ENCODE peak calls at places on chromosomes 1 and 21, in four cellular contexts. D, H, Z and J are unnamed samples.

GRCh38 chr1:211009944-211010343 is 124.0 kb downstream of the KCNH1 start:
- DNase-seq in D (no peak), H (no peak), Z (no peak), J (no peak)

GRCh38 chr21:36874665-36875064 is 91.8 kb downstream of the HLCS start:
- DNase-seq in D (no peak), H (no peak), Z (no peak), J (no peak)

GRCh38 chr1:247303211-247303610 is 28.5 kb downstream of the ZNF496 start:
- DNase-seq in D (peak), H (no peak), Z (no peak), J (no peak)

GRCh38 chr21:31162827-31163226 is 124.6 kb upstream of the KRTAP19-8 start:
- DNase-seq in D (no peak), H (no peak), Z (no peak), J (no peak)

GRCh38 chr1:245858022-245858421 is 649.1 kb downstream of the SMYD3 start:
- DNase-seq in D (no peak), H (no peak), Z (no peak), J (no peak)

GRCh38 chr21:10521091-10521598 is at the start of gene TPTE:
- DNase-seq in D (no peak), H (no peak), Z (no peak), J (no peak)

GRCh38 chr1:87084247-87084836 is 169.9 kb downstream of the HS2ST1 start:
- DNase-seq in D (peak), H (no peak), Z (no peak), J (no peak)

GRCh38 chr21:41247976-41248545 is 68.5 kb upstream of the FAM3B start:
- DNase-seq in D (no peak), H (no peak), Z (no peak), J (no peak)

GRCh38 chr1:214205053-214205452 is 75.9 kb upstream of the SMYD2 start:
- DNase-seq in D (no peak), H (no peak), Z (no peak), J (no peak)

GRCh38 chr1:12309783-12310742 is 80.2 kb downstream of the VPS13D start:
- DNase-seq in D (no peak), H (no peak), Z (no peak), J (no peak)

GRCh38 chr1:227357229-227358078 is 39.2 kb upstream of the CDC42BPA start:
- DNase-seq in D (peak), H (no peak), Z (peak), J (peak)

GRCh38 chr1:204989266-204990058 is 53.5 kb upstream of the CNTN2 start:
- DNase-seq in D (peak), H (no peak), Z (peak), J (peak)

GRCh38 chr1:230855886-230856285 is 12.4 kb downstream of the C1orf198 start:
- DNase-seq in D (no peak), H (no peak), Z (peak), J (no peak)

GRCh38 chr1:94022471-94023189 is 98.3 kb downstream of the ABCA4 start:
- DNase-seq in D (peak), H (no peak), Z (no peak), J (no peak)

GRCh38 chr1:204574856-204575145 is 58.6 kb downstream of the MDM4 start:
- DNase-seq in D (no peak), H (no peak), Z (no peak), J (no peak)

GRCh38 chr1:214660900-214661299 is 57.9 kb downstream of the CENPF start:
- DNase-seq in D (peak), H (no peak), Z (no peak), J (peak)

GRCh38 chr1:244918422-244919319 is 54.3 kb upstream of the HNRNPU start:
- DNase-seq in D (no peak), H (no peak), Z (peak), J (peak)

GRCh38 chr1:191888996-191889622 is 269.2 kb upstream of the RGS18 start:
- DNase-seq in D (no peak), H (no peak), Z (peak), J (no peak)

GRCh38 chr1:7584643-7585042 is 186.5 kb upstream of the VAMP3 start:
- DNase-seq in D (no peak), H (no peak), Z (no peak), J (no peak)

GRCh38 chr1:230226814-230227213 is 159.8 kb downstream of the GALNT2 start:
- DNase-seq in D (no peak), H (no peak), Z (no peak), J (no peak)

GRCh38 chr1:47871799-47872353 is 125.3 kb downstream of the TRABD2B start:
- DNase-seq in D (peak), H (no peak), Z (no peak), J (no peak)

GRCh38 chr1:172041689-172042088 is 200.4 kb downstream of the DNM3 start:
- DNase-seq in D (no peak), H (no peak), Z (no peak), J (peak)

GRCh38 chr1:226002667-226003501 is 3.7 kb upstream of the SDE2 start:
- DNase-seq in D (no peak), H (no peak), Z (peak), J (peak)

GRCh38 chr1:27391511-27392095 is 819 bp upstream of the GPR3 start:
- DNase-seq in D (peak), H (no peak), Z (peak), J (no peak)

GRCh38 chr1:236154126-236154525 is 11.8 kb downstream of the GPR137B start:
- DNase-seq in D (no peak), H (no peak), Z (no peak), J (no peak)

GRCh38 chr1:178192686-178193085 is 98.8 kb downstream of the RASAL2 start:
- DNase-seq in D (no peak), H (no peak), Z (no peak), J (no peak)

GRCh38 chr1:79380078-79380477 is 373.5 kb upstream of the ADGRL4 start:
- DNase-seq in D (no peak), H (no peak), Z (no peak), J (no peak)

GRCh38 chr21:19507682-19508260 is 1104.2 kb upstream of the TMPRSS15 start:
- DNase-seq in D (no peak), H (no peak), Z (peak), J (peak)

GRCh38 chr1:40036574-40036973 is 4.0 kb upstream of the CAP1 start:
- DNase-seq in D (no peak), H (no peak), Z (peak), J (no peak)

GRCh38 chr1:49995734-49996133 is 28.0 kb downstream of the AGBL4 start:
- DNase-seq in D (peak), H (no peak), Z (no peak), J (no peak)

GRCh38 chr1:11413907-11414495 is 65.0 kb upstream of the DISP3 start:
- DNase-seq in D (no peak), H (no peak), Z (no peak), J (no peak)

GRCh38 chr1:69994261-69994660 is 211.1 kb downstream of the LRRC40 start:
- DNase-seq in D (no peak), H (no peak), Z (no peak), J (no peak)

GRCh38 chr1:227891223-227891954 is 56.3 kb downstream of the WNT9A start:
- DNase-seq in D (no peak), H (no peak), Z (no peak), J (no peak)

GRCh38 chr21:25307489-25307888 is 299.8 kb downstream of the MRPL39 start:
- DNase-seq in D (no peak), H (no peak), Z (no peak), J (no peak)

GRCh38 chr1:62144238-62144831 is 50.3 kb upstream of the L1TD1 start:
- DNase-seq in D (peak), H (no peak), Z (peak), J (peak)

GRCh38 chr1:215459136-215459535 is 108.0 kb upstream of the KCTD3 start:
- DNase-seq in D (no peak), H (no peak), Z (no peak), J (no peak)

GRCh38 chr1:11238311-11238710 is 24.0 kb downstream of the MTOR start:
- DNase-seq in D (no peak), H (no peak), Z (no peak), J (no peak)

DNA sequence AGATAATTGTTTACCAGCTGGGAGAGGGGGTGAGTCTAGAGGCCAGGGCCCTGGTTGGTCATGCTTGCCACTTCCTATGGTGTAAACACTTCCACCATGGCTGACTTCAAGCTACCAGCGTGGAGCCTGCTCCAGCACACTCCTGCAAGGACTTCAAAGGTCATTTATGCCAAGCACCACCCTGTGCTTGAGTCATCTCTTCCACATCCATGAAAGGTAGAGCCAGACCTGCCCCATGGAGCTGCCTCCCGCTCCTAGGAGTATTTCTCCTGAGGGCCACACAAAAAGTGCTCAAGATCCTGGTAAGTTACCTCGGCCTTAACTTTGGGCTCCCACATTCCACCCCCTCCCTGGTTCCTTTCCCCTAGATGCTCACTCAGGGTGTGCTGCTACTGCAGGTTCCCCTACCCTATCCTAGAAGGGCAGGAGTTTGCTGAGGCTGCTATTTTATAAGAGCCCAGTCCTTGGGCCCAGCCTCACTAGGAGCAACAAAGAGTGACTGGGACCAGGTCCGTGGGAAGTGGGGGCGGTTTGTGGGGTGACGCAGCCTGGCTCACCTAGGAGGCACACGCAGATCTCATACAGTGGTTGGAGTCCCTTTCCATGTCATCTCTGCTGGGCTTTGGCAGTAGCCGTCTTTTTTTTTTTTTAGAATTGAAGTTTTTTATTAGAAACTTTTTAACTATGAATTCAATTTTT is 2.4 kb downstream of the RAB7B start:
- DNase-seq in D (no peak), H (no peak), Z (no peak), J (no peak)
- TF ChIP-seq FOXM1 in D (no peak), H (no peak), Z (no peak), J (no peak)

GRCh38 chr1:32765561-32766327 is 51.4 kb downstream of the YARS1 start:
- DNase-seq in D (no peak), H (no peak), Z (no peak), J (no peak)
- TF ChIP-seq FOXK2 in D (no peak), H (no peak), Z (no peak), J (no peak)

GRCh38 chr1:206812456-206812855 is 40.2 kb upstream of the IL10 start:
- DNase-seq in D (no peak), H (no peak), Z (no peak), J (no peak)

GRCh38 chr1:206805357-206805756 is 33.1 kb upstream of the IL10 start:
- DNase-seq in D (no peak), H (no peak), Z (no peak), J (no peak)

GRCh38 chr1:206804156-206804737 is 32.0 kb upstream of the IL10 start:
- DNase-seq in D (no peak), H (no peak), Z (no peak), J (no peak)

GRCh38 chr1:206809504-206810084 is 37.3 kb upstream of the IL10 start:
- DNase-seq in D (peak), H (no peak), Z (no peak), J (no peak)

GRCh38 chr1:206808615-206809014 is 36.3 kb upstream of the IL10 start:
- DNase-seq in D (peak), H (no peak), Z (peak), J (no peak)
- TF ChIP-seq FOXM1 in D (no peak), H (no peak), Z (no peak), J (no peak)

DNA sequence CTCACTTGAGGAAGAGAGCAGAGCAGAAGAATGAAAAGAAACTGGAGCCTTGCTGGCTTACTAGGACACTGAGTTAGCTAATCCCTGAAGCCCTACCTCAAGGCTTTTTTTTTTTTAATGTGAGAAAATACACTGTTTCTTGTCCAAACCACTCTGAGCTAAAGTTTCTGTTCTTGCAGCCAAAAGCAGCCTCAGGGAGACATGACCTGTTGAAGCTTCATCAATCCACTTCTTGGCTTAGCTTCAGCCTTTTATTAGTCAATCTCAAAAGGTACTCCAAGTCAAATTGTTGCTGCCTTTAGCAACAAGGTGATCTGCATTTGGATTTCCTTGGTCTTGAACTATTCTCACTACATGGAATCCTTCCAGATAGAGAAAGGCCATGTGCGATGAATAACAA is 33.7 kb downstream of the CCDC185 start:
- DNase-seq in D (no peak), H (no peak), Z (no peak), J (no peak)
- TF ChIP-seq FOXK2 in D (no peak), H (no peak), Z (no peak), J (no peak)

DNA sequence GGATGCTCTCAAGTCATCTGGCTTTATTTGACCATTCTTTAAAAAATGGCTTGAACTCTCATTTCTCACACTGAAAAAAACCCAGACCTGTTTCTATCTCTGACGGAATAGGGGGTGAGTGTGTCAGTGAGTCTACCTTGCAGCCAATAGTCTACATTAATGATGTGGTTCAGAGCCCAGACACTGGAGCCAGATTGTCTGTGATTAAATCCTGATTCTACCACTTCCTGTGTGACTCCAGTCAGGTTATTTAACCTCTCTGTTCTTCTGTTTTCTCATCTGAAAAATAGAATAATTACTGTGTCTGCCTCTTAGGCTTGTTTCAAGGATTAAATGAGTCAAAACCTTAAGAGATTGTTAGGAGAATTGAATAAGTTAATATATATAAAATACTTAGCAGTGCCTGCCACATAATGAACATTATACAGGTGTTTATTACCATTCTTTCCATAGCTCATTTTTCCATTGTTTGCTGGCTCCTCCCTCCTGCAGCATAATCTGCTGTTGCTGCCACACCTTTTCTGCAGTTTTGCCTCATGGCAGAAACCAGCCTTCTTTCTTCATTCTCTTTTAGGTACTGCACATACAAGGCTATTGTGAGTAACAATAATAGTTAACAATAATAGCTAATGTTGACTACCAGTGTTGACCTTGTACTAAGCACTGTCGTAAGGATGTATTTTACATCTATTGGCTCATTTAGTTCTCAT is 157.6 kb upstream of the IVNS1ABP start:
- DNase-seq in D (no peak), H (no peak), Z (no peak), J (no peak)
- TF ChIP-seq FOXM1 in D (no peak), H (no peak), Z (no peak), J (no peak)

GRCh38 chr21:40160911-40161310 is 293.7 kb downstream of the PCP4 start:
- DNase-seq in D (no peak), H (no peak), Z (no peak), J (no peak)

GRCh38 chr21:40165212-40165611 is 298.0 kb downstream of the PCP4 start:
- DNase-seq in D (no peak), H (no peak), Z (no peak), J (no peak)

GRCh38 chr21:40166291-40166843 is 299.1 kb downstream of the PCP4 start:
- DNase-seq in D (no peak), H (no peak), Z (no peak), J (no peak)

GRCh38 chr21:40169971-40170370 is 302.7 kb downstream of the PCP4 start:
- DNase-seq in D (no peak), H (no peak), Z (no peak), J (no peak)

GRCh38 chr21:40165671-40166070 is 298.4 kb downstream of the PCP4 start:
- DNase-seq in D (no peak), H (no peak), Z (no peak), J (no peak)
- TF ChIP-seq FOXK2 in D (no peak), H (no peak), Z (no peak), J (no peak)

DNA sequence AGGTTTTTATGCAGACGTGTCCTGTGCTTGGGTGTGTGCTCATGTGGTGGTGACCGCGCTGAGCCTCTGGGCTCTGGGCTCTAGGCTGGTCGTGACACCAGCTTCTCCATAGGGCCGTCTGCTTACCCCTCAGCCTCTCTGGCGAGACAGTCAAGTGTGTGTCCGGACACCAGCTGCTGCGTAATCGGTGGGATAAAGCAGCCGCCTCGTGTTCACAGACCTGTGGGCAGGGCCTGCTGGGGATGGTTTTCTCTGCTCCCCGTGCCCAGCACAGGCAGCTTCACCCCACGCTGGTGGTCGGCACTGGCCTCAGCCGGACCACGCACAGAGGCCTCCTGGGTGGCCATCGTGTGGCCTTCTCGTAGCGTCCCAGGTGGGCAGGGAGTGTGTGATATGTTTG is 33.6 kb upstream of the DIP2A start:
- DNase-seq in D (no peak), H (no peak), Z (no peak), J (no peak)
- TF ChIP-seq FOXM1 in D (no peak), H (no peak), Z (no peak), J (no peak)

GRCh38 chr1:111768625-111769024 is 12.9 kb downstream of the DDX20 start:
- DNase-seq in D (no peak), H (no peak), Z (no peak), J (no peak)

GRCh38 chr1:111770916-111771315 is 15.2 kb downstream of the DDX20 start:
- DNase-seq in D (no peak), H (no peak), Z (no peak), J (no peak)

GRCh38 chr1:111768023-111768422 is 12.3 kb downstream of the DDX20 start:
- DNase-seq in D (no peak), H (no peak), Z (no peak), J (no peak)

GRCh38 chr1:111769517-111770146 is 13.9 kb downstream of the DDX20 start:
- DNase-seq in D (peak), H (peak), Z (peak), J (peak)
- TF ChIP-seq FOXK2 in D (no peak), H (no peak), Z (no peak), J (no peak)